ENCODE peak calls at places on chromosome 4, in eight cellular contexts. One of them, this sample, is unnamed.

GRCh38 chr4:41455215-41455614 is 82.7 kb upstream of the LIMCH1 start:
- DNase-seq in HFFc6: no peak
- DNase-seq in HFF-Myc: no peak
- DNase-seq in GM23338: peak
- DNase-seq in OCI-LY7: no peak
- DNase-seq in endothelial cell: no peak
- DNase-seq in cardiac fibroblast: no peak
- DNase-seq in psoas muscle: no peak
- DNase-seq in this sample: no peak

GRCh38 chr4:153651041-153651960 is 32.8 kb upstream of the TLR2 start:
- DNase-seq in GM23338: no peak
- DNase-seq in HFF-Myc: no peak
- DNase-seq in cardiac fibroblast: peak
- DNase-seq in endothelial cell: no peak
- DNase-seq in HFFc6: no peak
- DNase-seq in OCI-LY7: peak
- DNase-seq in psoas muscle: peak
- DNase-seq in this sample: peak

GRCh38 chr4:9691221-9692065 is 90.0 kb upstream of the DRD5 start:
- DNase-seq in GM23338: peak
- DNase-seq in OCI-LY7: peak
- DNase-seq in psoas muscle: peak
- DNase-seq in endothelial cell: peak
- DNase-seq in HFFc6: no peak
- DNase-seq in cardiac fibroblast: peak
- DNase-seq in HFF-Myc: no peak
- DNase-seq in this sample: peak

GRCh38 chr4:17468638-17469221 is 43.2 kb downstream of the QDPR start:
- DNase-seq in HFF-Myc: peak
- DNase-seq in psoas muscle: no peak
- DNase-seq in HFFc6: peak
- DNase-seq in OCI-LY7: peak
- DNase-seq in GM23338: peak
- DNase-seq in cardiac fibroblast: peak
- DNase-seq in endothelial cell: peak
- DNase-seq in this sample: no peak

GRCh38 chr4:184282251-184282713 is 64.6 kb upstream of the ENPP6 start:
- DNase-seq in psoas muscle: no peak
- DNase-seq in HFFc6: no peak
- DNase-seq in endothelial cell: peak
- DNase-seq in cardiac fibroblast: no peak
- DNase-seq in HFF-Myc: no peak
- DNase-seq in GM23338: peak
- DNase-seq in OCI-LY7: peak
- DNase-seq in this sample: peak

GRCh38 chr4:142840516-142841123 is 5.5 kb downstream of the INPP4B start:
- DNase-seq in OCI-LY7: peak
- DNase-seq in HFF-Myc: no peak
- DNase-seq in cardiac fibroblast: peak
- DNase-seq in GM23338: peak
- DNase-seq in HFFc6: peak
- DNase-seq in psoas muscle: no peak
- DNase-seq in endothelial cell: no peak
- DNase-seq in this sample: no peak

GRCh38 chr4:26490111-26490979 is at the start of gene CCKAR:
- DNase-seq in HFFc6: no peak
- DNase-seq in cardiac fibroblast: no peak
- DNase-seq in endothelial cell: no peak
- DNase-seq in HFF-Myc: no peak
- DNase-seq in psoas muscle: no peak
- DNase-seq in GM23338: peak
- DNase-seq in OCI-LY7: no peak
- DNase-seq in this sample: no peak

GRCh38 chr4:53068755-53069154 is 206.6 kb downstream of the RASL11B start:
- DNase-seq in HFF-Myc: no peak
- DNase-seq in GM23338: no peak
- DNase-seq in OCI-LY7: no peak
- DNase-seq in cardiac fibroblast: peak
- DNase-seq in HFFc6: peak
- DNase-seq in endothelial cell: no peak
- DNase-seq in psoas muscle: no peak
- DNase-seq in this sample: no peak

GRCh38 chr4:178081931-178082330 is 639.7 kb upstream of the AGA start:
- DNase-seq in HFF-Myc: no peak
- DNase-seq in HFFc6: no peak
- DNase-seq in GM23338: no peak
- DNase-seq in endothelial cell: no peak
- DNase-seq in cardiac fibroblast: no peak
- DNase-seq in OCI-LY7: no peak
- DNase-seq in psoas muscle: no peak
- DNase-seq in this sample: no peak

GRCh38 chr4:80948995-80949394 is 81.5 kb upstream of the BMP3 start:
- DNase-seq in endothelial cell: no peak
- DNase-seq in OCI-LY7: no peak
- DNase-seq in GM23338: no peak
- DNase-seq in cardiac fibroblast: no peak
- DNase-seq in psoas muscle: no peak
- DNase-seq in HFF-Myc: no peak
- DNase-seq in HFFc6: no peak
- DNase-seq in this sample: no peak

GRCh38 chr4:140239311-140239710 is 85.3 kb upstream of the MAML3 start:
- DNase-seq in cardiac fibroblast: no peak
- DNase-seq in OCI-LY7: no peak
- DNase-seq in endothelial cell: no peak
- DNase-seq in HFF-Myc: no peak
- DNase-seq in HFFc6: no peak
- DNase-seq in psoas muscle: no peak
- DNase-seq in GM23338: no peak
- DNase-seq in this sample: no peak

GRCh38 chr4:57109847-57110634 is at the start of gene IGFBP7:
- DNase-seq in GM23338: peak
- DNase-seq in cardiac fibroblast: peak
- DNase-seq in endothelial cell: peak
- DNase-seq in HFFc6: peak
- DNase-seq in psoas muscle: peak
- DNase-seq in OCI-LY7: no peak
- DNase-seq in HFF-Myc: no peak
- DNase-seq in this sample: peak

GRCh38 chr4:168654206-168655174 is 157.6 kb downstream of the PALLD start:
- DNase-seq in psoas muscle: no peak
- DNase-seq in GM23338: peak
- DNase-seq in cardiac fibroblast: no peak
- DNase-seq in HFFc6: no peak
- DNase-seq in endothelial cell: no peak
- DNase-seq in HFF-Myc: no peak
- DNase-seq in OCI-LY7: no peak
- DNase-seq in this sample: no peak

GRCh38 chr4:11312389-11312788 is 116.3 kb downstream of the HS3ST1 start:
- DNase-seq in HFFc6: no peak
- DNase-seq in OCI-LY7: no peak
- DNase-seq in psoas muscle: peak
- DNase-seq in GM23338: no peak
- DNase-seq in endothelial cell: no peak
- DNase-seq in cardiac fibroblast: peak
- DNase-seq in HFF-Myc: no peak
- DNase-seq in this sample: no peak

GRCh38 chr4:10031663-10032590 is 10.6 kb upstream of the SLC2A9 start:
- DNase-seq in HFF-Myc: no peak
- DNase-seq in endothelial cell: no peak
- DNase-seq in GM23338: peak
- DNase-seq in OCI-LY7: no peak
- DNase-seq in psoas muscle: no peak
- DNase-seq in cardiac fibroblast: peak
- DNase-seq in HFFc6: no peak
- DNase-seq in this sample: no peak

GRCh38 chr4:101158136-101158485 is 189.2 kb downstream of the PPP3CA start:
- DNase-seq in psoas muscle: no peak
- DNase-seq in endothelial cell: no peak
- DNase-seq in cardiac fibroblast: peak
- DNase-seq in OCI-LY7: no peak
- DNase-seq in GM23338: no peak
- DNase-seq in HFF-Myc: no peak
- DNase-seq in HFFc6: peak
- DNase-seq in this sample: no peak

GRCh38 chr4:8180310-8181093 is 18.6 kb upstream of the SH3TC1 start:
- DNase-seq in GM23338: no peak
- DNase-seq in endothelial cell: no peak
- DNase-seq in OCI-LY7: no peak
- DNase-seq in cardiac fibroblast: no peak
- DNase-seq in HFF-Myc: no peak
- DNase-seq in psoas muscle: no peak
- DNase-seq in HFFc6: no peak
- DNase-seq in this sample: no peak

GRCh38 chr4:88104902-88105610 is 53.4 kb downstream of the ABCG2 start:
- DNase-seq in endothelial cell: no peak
- DNase-seq in psoas muscle: no peak
- DNase-seq in cardiac fibroblast: peak
- DNase-seq in GM23338: no peak
- DNase-seq in HFF-Myc: peak
- DNase-seq in OCI-LY7: no peak
- DNase-seq in HFFc6: peak
- DNase-seq in this sample: no peak

GRCh38 chr4:118012142-118012541 is 22.1 kb upstream of the NDST3 start:
- DNase-seq in HFFc6: no peak
- DNase-seq in OCI-LY7: no peak
- DNase-seq in HFF-Myc: no peak
- DNase-seq in cardiac fibroblast: no peak
- DNase-seq in GM23338: peak
- DNase-seq in endothelial cell: no peak
- DNase-seq in psoas muscle: no peak
- DNase-seq in this sample: no peak
- TF ChIP-seq CTCF in HFFc6: peak
- TF ChIP-seq CTCF in OCI-LY7: peak
- TF ChIP-seq CTCF in HFF-Myc: peak
- TF ChIP-seq CTCF in cardiac fibroblast: peak
- TF ChIP-seq CTCF in GM23338: peak
- TF ChIP-seq CTCF in endothelial cell: peak
- TF ChIP-seq CTCF in psoas muscle: no peak
- TF ChIP-seq CTCF in this sample: no peak

DNA sequence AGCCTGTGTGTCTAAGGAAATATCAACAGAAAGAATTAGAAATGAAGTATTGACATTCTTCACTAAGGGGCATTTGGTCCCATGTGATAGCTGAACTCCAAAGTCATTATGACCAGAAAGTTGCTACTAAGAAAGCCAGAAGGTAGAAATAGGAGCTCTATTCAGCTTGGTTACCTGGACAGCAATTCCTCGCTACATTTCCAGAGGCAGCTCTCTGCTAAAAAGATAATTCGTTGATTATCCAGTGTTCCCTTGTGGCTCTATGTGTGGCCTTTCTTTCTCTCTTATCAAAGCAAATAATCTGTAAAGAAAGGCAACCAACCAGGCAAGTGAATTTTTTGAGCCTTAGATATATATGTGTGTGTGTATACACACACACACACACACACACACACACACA is 341.3 kb downstream of the ADGRL3 start:
- DNase-seq in HFFc6: no peak
- DNase-seq in endothelial cell: no peak
- DNase-seq in HFF-Myc: no peak
- DNase-seq in GM23338: no peak
- DNase-seq in cardiac fibroblast: no peak
- DNase-seq in psoas muscle: no peak
- DNase-seq in OCI-LY7: no peak
- DNase-seq in this sample: no peak
- TF ChIP-seq CTCF in HFFc6: no peak
- TF ChIP-seq CTCF in endothelial cell: no peak
- TF ChIP-seq CTCF in HFF-Myc: no peak
- TF ChIP-seq CTCF in GM23338: no peak
- TF ChIP-seq CTCF in cardiac fibroblast: no peak
- TF ChIP-seq CTCF in psoas muscle: no peak
- TF ChIP-seq CTCF in OCI-LY7: no peak
- TF ChIP-seq CTCF in this sample: no peak

DNA sequence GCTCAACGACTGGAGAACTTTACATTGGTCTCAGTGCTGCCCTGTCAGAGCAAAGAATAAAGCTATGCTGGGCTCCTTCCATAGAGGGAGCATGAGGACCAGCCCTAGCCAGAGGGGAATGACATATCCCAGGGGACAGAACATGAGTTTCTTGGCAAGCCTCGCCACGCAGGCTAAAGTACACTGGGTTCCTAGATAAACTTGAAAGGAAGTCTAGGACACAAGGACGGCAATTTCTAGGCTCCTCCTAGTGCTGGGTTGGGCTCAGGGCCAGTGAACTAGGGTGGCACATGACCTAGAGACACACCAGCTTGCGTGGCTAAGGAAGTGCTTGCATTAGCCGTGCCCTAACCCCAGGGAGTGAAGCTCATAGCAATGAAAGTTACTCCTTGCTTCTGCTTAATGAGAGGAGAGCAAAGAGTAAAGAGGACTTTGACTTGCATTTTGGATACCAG is 141.0 kb downstream of the MAB21L2 start:
- DNase-seq in cardiac fibroblast: peak
- DNase-seq in GM23338: peak
- DNase-seq in HFFc6: no peak
- DNase-seq in psoas muscle: peak
- DNase-seq in HFF-Myc: no peak
- DNase-seq in OCI-LY7: no peak
- DNase-seq in endothelial cell: no peak
- DNase-seq in this sample: peak
- TF ChIP-seq CTCF in cardiac fibroblast: peak
- TF ChIP-seq CTCF in GM23338: peak
- TF ChIP-seq CTCF in HFFc6: no peak
- TF ChIP-seq CTCF in psoas muscle: peak
- TF ChIP-seq CTCF in HFF-Myc: no peak
- TF ChIP-seq CTCF in OCI-LY7: no peak
- TF ChIP-seq CTCF in endothelial cell: no peak
- TF ChIP-seq CTCF in this sample: peak

GRCh38 chr4:187380181-187380581 is 615.4 kb upstream of the ZFP42 start:
- DNase-seq in OCI-LY7: peak
- DNase-seq in endothelial cell: peak
- DNase-seq in GM23338: peak
- DNase-seq in cardiac fibroblast: peak
- DNase-seq in HFFc6: peak
- DNase-seq in psoas muscle: no peak
- DNase-seq in HFF-Myc: no peak
- DNase-seq in this sample: peak
- TF ChIP-seq CTCF in OCI-LY7: peak
- TF ChIP-seq CTCF in endothelial cell: no peak
- TF ChIP-seq CTCF in GM23338: peak
- TF ChIP-seq CTCF in cardiac fibroblast: no peak
- TF ChIP-seq CTCF in HFFc6: peak
- TF ChIP-seq CTCF in psoas muscle: no peak
- TF ChIP-seq CTCF in HFF-Myc: peak
- TF ChIP-seq CTCF in this sample: no peak

This sample was measured in lower lobe of right lung.